ENCODE peak calls at places on chromosomes 3 and 15, in six cellular contexts. O is SJSA1, U is pancreas, P is aorta, F is heart left ventricle, J is GM23248. Y is an unnamed sample. For H3K9me3, the result is how much of the 10 kb centered on the place peaks cover.

GRCh38 chr3:15309662-15310335 is 22.6 kb downstream of the SH3BP5 start:
- DNase-seq in O (peak), U (no peak), P (no peak), F (no peak), J (peak), Y (no peak)

GRCh38 chr3:183253364-183253960 is 409 bp downstream of the B3GNT5 start:
- DNase-seq in O (peak), U (peak), P (peak), F (peak), J (peak), Y (peak)

GRCh38 chr3:126446301-126446700 is 29.4 kb downstream of the ZXDC start:
- DNase-seq in O (no peak), U (peak), P (peak), F (no peak), J (no peak), Y (no peak)

GRCh38 chr3:152554980-152555379 is 280.0 kb upstream of the P2RY1 start:
- DNase-seq in O (no peak), U (no peak), P (no peak), F (peak), J (peak), Y (no peak)

GRCh38 chr3:112745567-112746248 is 101.0 kb downstream of the CD200R1L start:
- DNase-seq in O (no peak), U (no peak), P (no peak), F (no peak), J (no peak), Y (no peak)

GRCh38 chr3:115042351-115042750 is 104.7 kb downstream of the ZBTB20 start:
- DNase-seq in O (peak), U (no peak), P (no peak), F (no peak), J (peak), Y (no peak)

GRCh38 chr15:74412159-74412558 is 21.6 kb downstream of the SEMA7A start:
- DNase-seq in O (no peak), U (no peak), P (no peak), F (no peak), J (no peak), Y (no peak)

GRCh38 chr15:34214135-34214534 is 4.2 kb upstream of the KATNBL1 start:
- DNase-seq in O (no peak), U (no peak), P (no peak), F (no peak), J (no peak), Y (no peak)

GRCh38 chr3:170089862-170090600 is 52.2 kb downstream of the GPR160 start:
- DNase-seq in O (no peak), U (no peak), P (no peak), F (no peak), J (no peak), Y (no peak)

GRCh38 chr3:137970914-137971831 is 38.8 kb upstream of the CLDN18 start:
- DNase-seq in O (peak), U (peak), P (peak), F (peak), J (peak), Y (peak)

GRCh38 chr3:105752791-105753415 is 115.9 kb downstream of the CBLB start:
- DNase-seq in O (no peak), U (no peak), P (no peak), F (no peak), J (peak), Y (no peak)

GRCh38 chr3:116433552-116433951 is 11.7 kb downstream of the LSAMP start:
- DNase-seq in O (no peak), U (no peak), P (no peak), F (no peak), J (no peak), Y (no peak)

GRCh38 chr3:73080201-73080966 is 18.9 kb downstream of the EBLN2 start:
- DNase-seq in O (no peak), U (no peak), P (no peak), F (no peak), J (no peak), Y (no peak)

GRCh38 chr15:89783111-89783860 is 7.2 kb downstream of the MESP2 start:
- DNase-seq in O (no peak), U (peak), P (no peak), F (no peak), J (peak), Y (no peak)

GRCh38 chr15:80727196-80727595 is 32.1 kb downstream of the ABHD17C start:
- DNase-seq in O (no peak), U (no peak), P (no peak), F (no peak), J (no peak), Y (no peak)

GRCh38 chr3:117019082-117019713 is 309.6 kb downstream of the TUSC7 start:
- DNase-seq in O (peak), U (peak), P (no peak), F (peak), J (peak), Y (no peak)

GRCh38 chr15:40776537-40777141 is 6.9 kb downstream of the C15orf62 start:
- DNase-seq in O (no peak), U (peak), P (peak), F (no peak), J (peak), Y (peak)

GRCh38 chr15:90004252-90004651 is 3.1 kb downstream of the ZNF710 start:
- DNase-seq in O (no peak), U (no peak), P (no peak), F (peak), J (peak), Y (no peak)

GRCh38 chr3:65605876-65606432 is 432.8 kb downstream of the MAGI1 start:
- DNase-seq in O (no peak), U (no peak), P (no peak), F (no peak), J (peak), Y (no peak)

GRCh38 chr3:13480340-13481318 is 523 bp downstream of the HDAC11 start:
- DNase-seq in O (no peak), U (peak), P (peak), F (no peak), J (peak), Y (peak)

GRCh38 chr3:65439641-65440040 is 599.1 kb downstream of the MAGI1 start:
- DNase-seq in O (peak), U (peak), P (peak), F (peak), J (peak), Y (peak)

GRCh38 chr3:105526349-105527111 is 159.8 kb downstream of the ALCAM start:
- DNase-seq in O (no peak), U (no peak), P (no peak), F (no peak), J (no peak), Y (no peak)

GRCh38 chr3:100001514-100002270 is 112.6 kb downstream of the FILIP1L start:
- DNase-seq in O (no peak), U (no peak), P (no peak), F (no peak), J (no peak), Y (no peak)

GRCh38 chr3:136380530-136380929 is 130.4 kb downstream of the PCCB start:
- DNase-seq in O (no peak), U (no peak), P (no peak), F (no peak), J (peak), Y (no peak)

GRCh38 chr3:13115616-13115910 is 42.3 kb upstream of the IQSEC1 start:
- DNase-seq in O (no peak), U (no peak), P (peak), F (no peak), J (no peak), Y (peak)

GRCh38 chr15:69035205-69035917 is 20.9 kb downstream of the NOX5 start:
- DNase-seq in O (no peak), U (no peak), P (no peak), F (no peak), J (no peak), Y (no peak)

GRCh38 chr3:44883999-44884431 is 9.6 kb downstream of the TGM4 start:
- DNase-seq in O (peak), U (no peak), P (no peak), F (no peak), J (peak), Y (no peak)

GRCh38 chr3:72663429-72663828 is 184.8 kb downstream of the SHQ1 start:
- DNase-seq in O (peak), U (no peak), P (no peak), F (no peak), J (peak), Y (no peak)

GRCh38 chr3:15324335-15324734 is 8.1 kb downstream of the SH3BP5 start:
- DNase-seq in O (no peak), U (peak), P (no peak), F (no peak), J (peak), Y (no peak)

GRCh38 chr3:56347219-56347871 is 120.9 kb downstream of the ERC2 start:
- DNase-seq in O (no peak), U (peak), P (no peak), F (peak), J (peak), Y (no peak)

GRCh38 chr3:15903164-15903563 is 105.4 kb upstream of the ANKRD28 start:
- DNase-seq in O (no peak), U (peak), P (no peak), F (peak), J (peak), Y (no peak)

GRCh38 chr3:167203062-167203461 is 177.0 kb downstream of the ZBBX start:
- DNase-seq in O (no peak), U (no peak), P (no peak), F (no peak), J (no peak), Y (no peak)

GRCh38 chr15:88709960-88710715 is 71.3 kb downstream of the ISG20 start:
- DNase-seq in O (no peak), U (no peak), P (no peak), F (no peak), J (no peak), Y (no peak)

GRCh38 chr15:40771242-40771641 is 1.5 kb downstream of the C15orf62 start:
- DNase-seq in O (no peak), U (no peak), P (no peak), F (no peak), J (no peak), Y (peak)

GRCh38 chr3:10357592-10358308 is 36.8 kb upstream of the SEC13 start:
- DNase-seq in O (peak), U (no peak), P (peak), F (peak), J (peak), Y (peak)

GRCh38 chr3:114711321-114711891 is 417.6 kb downstream of the TIGIT start:
- DNase-seq in O (no peak), U (no peak), P (no peak), F (no peak), J (no peak), Y (no peak)

GRCh38 chr3:134216206-134216764 is 34.4 kb downstream of the RYK start:
- DNase-seq in O (no peak), U (no peak), P (no peak), F (no peak), J (no peak), Y (no peak)

GRCh38 chr3:56125358-56126005 is 342.8 kb downstream of the ERC2 start:
- DNase-seq in O (no peak), U (no peak), P (no peak), F (peak), J (peak), Y (no peak)

GRCh38 chr3:137792633-137793271 is 28.6 kb downstream of the SOX14 start:
- DNase-seq in O (no peak), U (peak), P (no peak), F (no peak), J (peak), Y (peak)

GRCh38 chr15:92949604-92950249 is 49.6 kb downstream of the CHD2 start:
- DNase-seq in O (no peak), U (no peak), P (no peak), F (no peak), J (no peak), Y (no peak)
- H3K9me3 ChIP-seq in O (under half), U (under half), P (under half), F (under half), J (under half), Y (under half)

GRCh38 chr3:119428538-119428937 is 34.9 kb downstream of the TMEM39A start:
- DNase-seq in O (no peak), U (no peak), P (no peak), F (no peak), J (no peak), Y (no peak)
- H3K9me3 ChIP-seq in O (under half), U (under half), P (under half), F (under half), J (under half), Y (under half)

GRCh38 chr15:25177955-25178801 is 223.4 kb downstream of the SNRPN start:
- DNase-seq in O (no peak), U (peak), P (peak), F (peak), J (no peak), Y (peak)
- H3K9me3 ChIP-seq in O (under half), U (under half), P (under half), F (under half), J (under half), Y (under half)

GRCh38 chr3:1699361-1699920 is 399.2 kb upstream of the CNTN4 start:
- DNase-seq in O (no peak), U (no peak), P (no peak), F (no peak), J (no peak), Y (no peak)
- H3K9me3 ChIP-seq in O (under half), U (under half), P (under half), F (under half), J (under half), Y (under half)

GRCh38 chr3:144762091-144762490 is 790.5 kb downstream of the DIPK2A start:
- DNase-seq in O (no peak), U (no peak), P (no peak), F (no peak), J (no peak), Y (no peak)

GRCh38 chr3:144756704-144757440 is 785.2 kb downstream of the DIPK2A start:
- DNase-seq in O (no peak), U (no peak), P (peak), F (no peak), J (no peak), Y (no peak)

GRCh38 chr3:144763878-144764454 is 792.3 kb downstream of the DIPK2A start:
- DNase-seq in O (no peak), U (no peak), P (no peak), F (no peak), J (no peak), Y (no peak)

GRCh38 chr3:144760831-144761230 is 789.2 kb downstream of the DIPK2A start:
- DNase-seq in O (no peak), U (no peak), P (peak), F (no peak), J (no peak), Y (no peak)
- H3K9me3 ChIP-seq in O (under half), U (under half), P (under half), F (under half), J (under half), Y (under half)

GRCh38 chr15:99686290-99686689 is 46.9 kb downstream of the LYSMD4 start:
- DNase-seq in O (no peak), U (no peak), P (no peak), F (no peak), J (no peak), Y (no peak)
- H3K9me3 ChIP-seq in O (under half), U (under half), P (under half), F (under half), J (under half), Y (under half)

Y was measured in lower lobe of right lung.